ENCODE peak calls at places on chromosomes 3 and 15, in eight cellular contexts. One of them, this sample, is unnamed.

GRCh38 chr15:68335655-68336054 is 58.1 kb downstream of the FEM1B start:
- DNase-seq in AG04450: no peak
- DNase-seq in testis: no peak
- DNase-seq in colonic mucosa: no peak
- DNase-seq in MM.1S: no peak
- DNase-seq in CD4-positive, alpha-beta memory T cell: no peak
- DNase-seq in coronary artery: no peak
- DNase-seq in A673: no peak
- DNase-seq in this sample: no peak

GRCh38 chr3:14524920-14525660 is 15.1 kb downstream of the GRIP2 start:
- DNase-seq in CD4-positive, alpha-beta memory T cell: no peak
- DNase-seq in MM.1S: no peak
- DNase-seq in AG04450: no peak
- DNase-seq in A673: no peak
- DNase-seq in coronary artery: no peak
- DNase-seq in testis: no peak
- DNase-seq in colonic mucosa: no peak
- DNase-seq in this sample: peak

GRCh38 chr15:36356978-36357582 is 222.3 kb upstream of the CDIN1 start:
- DNase-seq in colonic mucosa: no peak
- DNase-seq in testis: no peak
- DNase-seq in MM.1S: no peak
- DNase-seq in A673: peak
- DNase-seq in AG04450: peak
- DNase-seq in coronary artery: no peak
- DNase-seq in CD4-positive, alpha-beta memory T cell: no peak
- DNase-seq in this sample: no peak

GRCh38 chr3:128322030-128323022 is 144.4 kb downstream of the DNAJB8 start:
- DNase-seq in colonic mucosa: peak
- DNase-seq in coronary artery: peak
- DNase-seq in CD4-positive, alpha-beta memory T cell: peak
- DNase-seq in AG04450: peak
- DNase-seq in MM.1S: peak
- DNase-seq in testis: peak
- DNase-seq in A673: peak
- DNase-seq in this sample: peak

GRCh38 chr15:34783986-34784385 is 11.4 kb downstream of the ACTC1 start:
- DNase-seq in coronary artery: no peak
- DNase-seq in AG04450: no peak
- DNase-seq in testis: peak
- DNase-seq in A673: no peak
- DNase-seq in MM.1S: no peak
- DNase-seq in colonic mucosa: no peak
- DNase-seq in CD4-positive, alpha-beta memory T cell: no peak
- DNase-seq in this sample: no peak

GRCh38 chr15:99956820-99957641 is 223.8 kb upstream of the LYSMD4 start:
- DNase-seq in testis: peak
- DNase-seq in AG04450: no peak
- DNase-seq in coronary artery: peak
- DNase-seq in colonic mucosa: peak
- DNase-seq in A673: no peak
- DNase-seq in CD4-positive, alpha-beta memory T cell: no peak
- DNase-seq in MM.1S: no peak
- DNase-seq in this sample: peak

GRCh38 chr3:74353039-74353438 is 261.4 kb downstream of the CNTN3 start:
- DNase-seq in coronary artery: no peak
- DNase-seq in A673: no peak
- DNase-seq in AG04450: no peak
- DNase-seq in CD4-positive, alpha-beta memory T cell: no peak
- DNase-seq in MM.1S: no peak
- DNase-seq in testis: no peak
- DNase-seq in colonic mucosa: no peak
- DNase-seq in this sample: peak

GRCh38 chr3:167740961-167741587 is 5.6 kb downstream of the SERPINI1 start:
- DNase-seq in coronary artery: no peak
- DNase-seq in colonic mucosa: no peak
- DNase-seq in testis: peak
- DNase-seq in AG04450: no peak
- DNase-seq in MM.1S: peak
- DNase-seq in A673: peak
- DNase-seq in CD4-positive, alpha-beta memory T cell: peak
- DNase-seq in this sample: peak

GRCh38 chr3:49930922-49931321 is 1.3 kb upstream of the MON1A start:
- DNase-seq in A673: peak
- DNase-seq in colonic mucosa: peak
- DNase-seq in testis: peak
- DNase-seq in AG04450: no peak
- DNase-seq in coronary artery: no peak
- DNase-seq in CD4-positive, alpha-beta memory T cell: no peak
- DNase-seq in MM.1S: peak
- DNase-seq in this sample: peak

GRCh38 chr3:100957407-100958100 is 35.7 kb downstream of the ABI3BP start:
- DNase-seq in CD4-positive, alpha-beta memory T cell: no peak
- DNase-seq in colonic mucosa: no peak
- DNase-seq in testis: no peak
- DNase-seq in AG04450: no peak
- DNase-seq in coronary artery: no peak
- DNase-seq in A673: no peak
- DNase-seq in MM.1S: no peak
- DNase-seq in this sample: no peak

GRCh38 chr3:169026543-169027181 is 636.9 kb downstream of the MECOM start:
- DNase-seq in A673: no peak
- DNase-seq in AG04450: peak
- DNase-seq in coronary artery: no peak
- DNase-seq in MM.1S: no peak
- DNase-seq in colonic mucosa: no peak
- DNase-seq in testis: no peak
- DNase-seq in CD4-positive, alpha-beta memory T cell: no peak
- DNase-seq in this sample: no peak

GRCh38 chr3:73508330-73508954 is 116.3 kb downstream of the PDZRN3 start:
- DNase-seq in CD4-positive, alpha-beta memory T cell: peak
- DNase-seq in A673: peak
- DNase-seq in testis: peak
- DNase-seq in AG04450: peak
- DNase-seq in colonic mucosa: peak
- DNase-seq in coronary artery: no peak
- DNase-seq in MM.1S: peak
- DNase-seq in this sample: peak

GRCh38 chr3:65878831-65879230 is 159.9 kb downstream of the MAGI1 start:
- DNase-seq in CD4-positive, alpha-beta memory T cell: no peak
- DNase-seq in colonic mucosa: no peak
- DNase-seq in coronary artery: no peak
- DNase-seq in MM.1S: no peak
- DNase-seq in A673: no peak
- DNase-seq in testis: no peak
- DNase-seq in AG04450: no peak
- DNase-seq in this sample: peak

GRCh38 chr3:72959336-72959735 is 37.3 kb upstream of the PPP4R2 start:
- DNase-seq in AG04450: no peak
- DNase-seq in CD4-positive, alpha-beta memory T cell: no peak
- DNase-seq in MM.1S: no peak
- DNase-seq in colonic mucosa: no peak
- DNase-seq in A673: no peak
- DNase-seq in coronary artery: no peak
- DNase-seq in testis: no peak
- DNase-seq in this sample: no peak

GRCh38 chr3:132256984-132257383 is 60.2 kb upstream of the ACP3 start:
- DNase-seq in CD4-positive, alpha-beta memory T cell: no peak
- DNase-seq in colonic mucosa: peak
- DNase-seq in A673: peak
- DNase-seq in MM.1S: no peak
- DNase-seq in AG04450: peak
- DNase-seq in testis: peak
- DNase-seq in coronary artery: no peak
- DNase-seq in this sample: peak

GRCh38 chr3:64422192-64422591 is 196.9 kb upstream of the PRICKLE2 start:
- DNase-seq in colonic mucosa: no peak
- DNase-seq in testis: no peak
- DNase-seq in A673: no peak
- DNase-seq in AG04450: no peak
- DNase-seq in CD4-positive, alpha-beta memory T cell: no peak
- DNase-seq in coronary artery: no peak
- DNase-seq in MM.1S: no peak
- DNase-seq in this sample: no peak

GRCh38 chr15:94579261-94579660 is 347.9 kb downstream of the MCTP2 start:
- DNase-seq in MM.1S: no peak
- DNase-seq in colonic mucosa: no peak
- DNase-seq in coronary artery: no peak
- DNase-seq in A673: no peak
- DNase-seq in CD4-positive, alpha-beta memory T cell: no peak
- DNase-seq in testis: no peak
- DNase-seq in AG04450: no peak
- DNase-seq in this sample: no peak

GRCh38 chr3:50170689-50171088 is 15.6 kb downstream of the SEMA3F start:
- DNase-seq in CD4-positive, alpha-beta memory T cell: no peak
- DNase-seq in AG04450: peak
- DNase-seq in colonic mucosa: no peak
- DNase-seq in A673: no peak
- DNase-seq in coronary artery: no peak
- DNase-seq in MM.1S: no peak
- DNase-seq in testis: no peak
- DNase-seq in this sample: no peak

GRCh38 chr3:30141178-30141581 is 465.2 kb upstream of the TGFBR2 start:
- DNase-seq in coronary artery: no peak
- DNase-seq in CD4-positive, alpha-beta memory T cell: no peak
- DNase-seq in A673: peak
- DNase-seq in colonic mucosa: no peak
- DNase-seq in AG04450: no peak
- DNase-seq in MM.1S: no peak
- DNase-seq in testis: no peak
- DNase-seq in this sample: no peak

GRCh38 chr3:62797129-62797528 is 78.1 kb downstream of the CADPS start:
- DNase-seq in A673: no peak
- DNase-seq in testis: no peak
- DNase-seq in coronary artery: no peak
- DNase-seq in AG04450: no peak
- DNase-seq in MM.1S: no peak
- DNase-seq in colonic mucosa: no peak
- DNase-seq in CD4-positive, alpha-beta memory T cell: no peak
- DNase-seq in this sample: no peak

GRCh38 chr3:155386817-155387403 is 93.4 kb upstream of the STRIT1 start:
- DNase-seq in testis: no peak
- DNase-seq in colonic mucosa: no peak
- DNase-seq in MM.1S: no peak
- DNase-seq in A673: no peak
- DNase-seq in CD4-positive, alpha-beta memory T cell: no peak
- DNase-seq in AG04450: no peak
- DNase-seq in coronary artery: no peak
- DNase-seq in this sample: no peak

DNA sequence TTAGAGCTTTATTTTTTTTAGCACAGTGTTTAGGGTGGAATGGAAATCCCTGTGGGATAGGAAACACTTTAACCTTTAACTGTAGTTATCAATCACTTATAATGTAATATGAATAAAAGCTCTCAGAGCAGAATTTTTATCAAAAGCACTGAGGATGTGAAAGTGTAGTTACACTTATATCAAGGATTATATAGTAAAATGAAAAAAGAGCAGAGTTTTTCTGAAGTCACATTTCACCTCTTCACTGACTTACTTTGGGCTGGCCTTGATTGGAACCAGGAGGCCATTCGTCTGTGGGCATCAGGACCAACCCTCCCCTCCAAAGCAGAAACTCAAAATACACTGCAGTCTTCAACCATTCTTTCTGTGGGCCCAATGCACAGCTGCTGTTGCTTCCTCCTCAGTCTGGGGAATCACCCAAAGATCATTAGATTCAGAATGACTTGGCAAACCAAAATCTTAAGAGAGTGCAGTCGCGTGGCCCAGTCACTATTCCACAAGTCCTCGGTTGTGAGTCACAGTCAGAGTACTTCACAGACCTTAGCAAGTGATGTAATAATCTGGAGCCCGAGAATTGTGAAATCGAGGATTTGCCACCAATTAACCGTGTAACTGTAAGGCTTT is 132.6 kb upstream of the COL8A1 start:
- DNase-seq in A673: peak
- DNase-seq in testis: peak
- DNase-seq in MM.1S: peak
- DNase-seq in CD4-positive, alpha-beta memory T cell: no peak
- DNase-seq in AG04450: peak
- DNase-seq in coronary artery: no peak
- DNase-seq in colonic mucosa: peak
- DNase-seq in this sample: no peak
- H3K27ac ChIP-seq in A673: peak
- H3K27ac ChIP-seq in testis: no peak
- H3K27ac ChIP-seq in MM.1S: no peak
- H3K27ac ChIP-seq in CD4-positive, alpha-beta memory T cell: no peak
- H3K27ac ChIP-seq in AG04450: no peak
- H3K27ac ChIP-seq in coronary artery: no peak
- H3K27ac ChIP-seq in colonic mucosa: no peak
- H3K27ac ChIP-seq in this sample: no peak

DNA sequence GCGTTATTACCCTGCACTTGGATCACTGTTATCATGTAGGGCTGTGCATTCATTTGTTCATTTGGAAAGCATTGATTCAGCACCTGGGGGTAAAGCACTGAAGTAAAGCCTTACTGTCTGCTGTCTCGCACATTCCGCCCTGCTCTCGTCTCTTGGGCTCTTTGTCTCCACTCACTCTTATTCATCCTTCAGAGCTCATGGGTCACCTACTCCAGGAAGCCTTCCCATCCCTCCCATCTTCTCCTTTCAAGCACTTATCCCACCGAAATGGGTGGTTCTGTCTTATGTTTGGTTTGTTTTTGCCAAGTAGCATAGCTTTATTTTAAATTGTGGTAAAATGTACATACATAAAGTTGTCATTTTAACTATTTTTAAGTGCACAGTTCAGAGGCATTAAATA is 9.1 kb downstream of the DIS3L start:
- DNase-seq in A673: no peak
- DNase-seq in CD4-positive, alpha-beta memory T cell: no peak
- DNase-seq in AG04450: no peak
- DNase-seq in colonic mucosa: no peak
- DNase-seq in MM.1S: no peak
- DNase-seq in testis: no peak
- DNase-seq in coronary artery: no peak
- DNase-seq in this sample: no peak
- H3K27ac ChIP-seq in A673: no peak
- H3K27ac ChIP-seq in CD4-positive, alpha-beta memory T cell: no peak
- H3K27ac ChIP-seq in AG04450: no peak
- H3K27ac ChIP-seq in colonic mucosa: no peak
- H3K27ac ChIP-seq in MM.1S: no peak
- H3K27ac ChIP-seq in testis: no peak
- H3K27ac ChIP-seq in coronary artery: no peak
- H3K27ac ChIP-seq in this sample: no peak

GRCh38 chr3:97232635-97233034 is 418.2 kb downstream of the EPHA6 start:
- DNase-seq in MM.1S: no peak
- DNase-seq in A673: no peak
- DNase-seq in AG04450: no peak
- DNase-seq in coronary artery: no peak
- DNase-seq in CD4-positive, alpha-beta memory T cell: no peak
- DNase-seq in testis: no peak
- DNase-seq in colonic mucosa: no peak
- DNase-seq in this sample: no peak
- H3K27ac ChIP-seq in MM.1S: no peak
- H3K27ac ChIP-seq in A673: no peak
- H3K27ac ChIP-seq in AG04450: no peak
- H3K27ac ChIP-seq in coronary artery: no peak
- H3K27ac ChIP-seq in CD4-positive, alpha-beta memory T cell: no peak
- H3K27ac ChIP-seq in testis: no peak
- H3K27ac ChIP-seq in colonic mucosa: no peak
- H3K27ac ChIP-seq in this sample: no peak

DNA sequence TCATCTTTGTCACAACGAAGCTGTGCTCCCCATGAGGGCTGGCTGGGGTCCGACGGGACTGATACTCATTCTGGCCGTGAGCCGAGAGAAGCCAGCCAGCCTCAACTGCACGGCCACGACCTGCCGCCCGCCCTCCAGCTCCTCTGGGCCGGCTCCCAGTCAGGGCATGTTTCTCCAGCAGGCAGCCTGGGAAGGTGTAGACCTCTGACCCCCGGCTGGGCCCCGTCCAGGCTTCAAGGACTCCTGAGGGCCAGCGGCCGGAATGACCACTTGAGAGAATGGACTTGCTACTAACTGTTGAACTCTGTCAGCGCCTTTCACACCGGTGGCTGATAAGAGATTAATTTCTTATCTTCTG is 18.1 kb upstream of the MUC4 start:
- DNase-seq in testis: no peak
- DNase-seq in colonic mucosa: peak
- DNase-seq in A673: no peak
- DNase-seq in coronary artery: no peak
- DNase-seq in CD4-positive, alpha-beta memory T cell: no peak
- DNase-seq in MM.1S: no peak
- DNase-seq in AG04450: no peak
- DNase-seq in this sample: no peak
- H3K27ac ChIP-seq in testis: no peak
- H3K27ac ChIP-seq in colonic mucosa: peak
- H3K27ac ChIP-seq in A673: no peak
- H3K27ac ChIP-seq in coronary artery: no peak
- H3K27ac ChIP-seq in CD4-positive, alpha-beta memory T cell: no peak
- H3K27ac ChIP-seq in MM.1S: no peak
- H3K27ac ChIP-seq in AG04450: no peak
- H3K27ac ChIP-seq in this sample: no peak

This sample was measured in endodermal cell.